ENCODE peak calls at places on chromosomes 2 and 18, in ten cellular contexts. One of them, this sample, is unnamed. For H3K4me1, the result is how much of the 10 kb centered on the place peaks cover.

GRCh38 chr2:236180831-236181453 is 12.8 kb upstream of the GBX2 start:
- DNase-seq in PC-3: peak
- DNase-seq in mesenchymal stem cell: peak
- DNase-seq in heart right ventricle: peak
- DNase-seq in left ventricle myocardium inferior: no peak
- DNase-seq in GM23248: peak
- DNase-seq in transverse colon: peak
- DNase-seq in H1: no peak
- DNase-seq in astrocyte: peak
- DNase-seq in CD4-positive, CD25-positive, alpha-beta regulatory T cell: peak
- DNase-seq in this sample: no peak

GRCh38 chr2:44579136-44579836 is 217.5 kb downstream of the CAMKMT start:
- DNase-seq in PC-3: peak
- DNase-seq in H1: no peak
- DNase-seq in astrocyte: peak
- DNase-seq in mesenchymal stem cell: no peak
- DNase-seq in CD4-positive, CD25-positive, alpha-beta regulatory T cell: no peak
- DNase-seq in transverse colon: no peak
- DNase-seq in GM23248: peak
- DNase-seq in heart right ventricle: no peak
- DNase-seq in left ventricle myocardium inferior: no peak
- DNase-seq in this sample: no peak

GRCh38 chr2:188819781-188820180 is 154.4 kb upstream of the COL3A1 start:
- DNase-seq in transverse colon: no peak
- DNase-seq in astrocyte: peak
- DNase-seq in GM23248: no peak
- DNase-seq in PC-3: no peak
- DNase-seq in heart right ventricle: no peak
- DNase-seq in H1: no peak
- DNase-seq in mesenchymal stem cell: peak
- DNase-seq in CD4-positive, CD25-positive, alpha-beta regulatory T cell: no peak
- DNase-seq in left ventricle myocardium inferior: no peak
- DNase-seq in this sample: no peak

GRCh38 chr18:50194623-50195532 is at the start of gene MYO5B:
- DNase-seq in PC-3: peak
- DNase-seq in heart right ventricle: no peak
- DNase-seq in CD4-positive, CD25-positive, alpha-beta regulatory T cell: peak
- DNase-seq in H1: no peak
- DNase-seq in astrocyte: no peak
- DNase-seq in transverse colon: peak
- DNase-seq in GM23248: peak
- DNase-seq in mesenchymal stem cell: no peak
- DNase-seq in left ventricle myocardium inferior: peak
- DNase-seq in this sample: peak

GRCh38 chr2:106065268-106065982 is 128.7 kb downstream of the UXS1 start:
- DNase-seq in astrocyte: no peak
- DNase-seq in transverse colon: no peak
- DNase-seq in CD4-positive, CD25-positive, alpha-beta regulatory T cell: no peak
- DNase-seq in GM23248: no peak
- DNase-seq in H1: no peak
- DNase-seq in left ventricle myocardium inferior: peak
- DNase-seq in mesenchymal stem cell: no peak
- DNase-seq in heart right ventricle: no peak
- DNase-seq in PC-3: no peak
- DNase-seq in this sample: peak

GRCh38 chr2:191593622-191594416 is 84.1 kb upstream of the NABP1 start:
- DNase-seq in transverse colon: no peak
- DNase-seq in GM23248: peak
- DNase-seq in heart right ventricle: no peak
- DNase-seq in astrocyte: peak
- DNase-seq in mesenchymal stem cell: no peak
- DNase-seq in CD4-positive, CD25-positive, alpha-beta regulatory T cell: no peak
- DNase-seq in H1: no peak
- DNase-seq in left ventricle myocardium inferior: no peak
- DNase-seq in PC-3: peak
- DNase-seq in this sample: no peak

GRCh38 chr2:200104015-200104414 is 148.6 kb downstream of the MAIP1 start:
- DNase-seq in PC-3: peak
- DNase-seq in H1: no peak
- DNase-seq in mesenchymal stem cell: peak
- DNase-seq in transverse colon: no peak
- DNase-seq in GM23248: peak
- DNase-seq in left ventricle myocardium inferior: no peak
- DNase-seq in astrocyte: peak
- DNase-seq in heart right ventricle: no peak
- DNase-seq in CD4-positive, CD25-positive, alpha-beta regulatory T cell: no peak
- DNase-seq in this sample: no peak

GRCh38 chr2:70854416-70854815 is 18.8 kb upstream of the CD207 start:
- DNase-seq in CD4-positive, CD25-positive, alpha-beta regulatory T cell: no peak
- DNase-seq in mesenchymal stem cell: no peak
- DNase-seq in left ventricle myocardium inferior: no peak
- DNase-seq in GM23248: no peak
- DNase-seq in PC-3: no peak
- DNase-seq in transverse colon: no peak
- DNase-seq in H1: no peak
- DNase-seq in heart right ventricle: no peak
- DNase-seq in astrocyte: no peak
- DNase-seq in this sample: no peak

GRCh38 chr2:240951045-240951594 is 45.0 kb downstream of the CROCC2 start:
- DNase-seq in H1: no peak
- DNase-seq in astrocyte: no peak
- DNase-seq in transverse colon: no peak
- DNase-seq in heart right ventricle: no peak
- DNase-seq in GM23248: no peak
- DNase-seq in left ventricle myocardium inferior: no peak
- DNase-seq in mesenchymal stem cell: no peak
- DNase-seq in CD4-positive, CD25-positive, alpha-beta regulatory T cell: no peak
- DNase-seq in PC-3: no peak
- DNase-seq in this sample: no peak

GRCh38 chr2:240949791-240950705 is 43.9 kb downstream of the CROCC2 start:
- DNase-seq in transverse colon: peak
- DNase-seq in mesenchymal stem cell: no peak
- DNase-seq in PC-3: no peak
- DNase-seq in heart right ventricle: no peak
- DNase-seq in left ventricle myocardium inferior: peak
- DNase-seq in H1: no peak
- DNase-seq in CD4-positive, CD25-positive, alpha-beta regulatory T cell: no peak
- DNase-seq in astrocyte: no peak
- DNase-seq in GM23248: no peak
- DNase-seq in this sample: no peak

GRCh38 chr2:240954436-240955305 is 43.7 kb upstream of the SNED1 start:
- DNase-seq in H1: no peak
- DNase-seq in heart right ventricle: no peak
- DNase-seq in left ventricle myocardium inferior: no peak
- DNase-seq in CD4-positive, CD25-positive, alpha-beta regulatory T cell: no peak
- DNase-seq in GM23248: no peak
- DNase-seq in PC-3: no peak
- DNase-seq in astrocyte: no peak
- DNase-seq in transverse colon: no peak
- DNase-seq in mesenchymal stem cell: no peak
- DNase-seq in this sample: no peak

GRCh38 chr2:240953426-240954425 is 44.7 kb upstream of the SNED1 start:
- DNase-seq in astrocyte: no peak
- DNase-seq in left ventricle myocardium inferior: peak
- DNase-seq in CD4-positive, CD25-positive, alpha-beta regulatory T cell: no peak
- DNase-seq in GM23248: no peak
- DNase-seq in mesenchymal stem cell: no peak
- DNase-seq in transverse colon: no peak
- DNase-seq in heart right ventricle: no peak
- DNase-seq in PC-3: no peak
- DNase-seq in H1: no peak
- DNase-seq in this sample: no peak

DNA sequence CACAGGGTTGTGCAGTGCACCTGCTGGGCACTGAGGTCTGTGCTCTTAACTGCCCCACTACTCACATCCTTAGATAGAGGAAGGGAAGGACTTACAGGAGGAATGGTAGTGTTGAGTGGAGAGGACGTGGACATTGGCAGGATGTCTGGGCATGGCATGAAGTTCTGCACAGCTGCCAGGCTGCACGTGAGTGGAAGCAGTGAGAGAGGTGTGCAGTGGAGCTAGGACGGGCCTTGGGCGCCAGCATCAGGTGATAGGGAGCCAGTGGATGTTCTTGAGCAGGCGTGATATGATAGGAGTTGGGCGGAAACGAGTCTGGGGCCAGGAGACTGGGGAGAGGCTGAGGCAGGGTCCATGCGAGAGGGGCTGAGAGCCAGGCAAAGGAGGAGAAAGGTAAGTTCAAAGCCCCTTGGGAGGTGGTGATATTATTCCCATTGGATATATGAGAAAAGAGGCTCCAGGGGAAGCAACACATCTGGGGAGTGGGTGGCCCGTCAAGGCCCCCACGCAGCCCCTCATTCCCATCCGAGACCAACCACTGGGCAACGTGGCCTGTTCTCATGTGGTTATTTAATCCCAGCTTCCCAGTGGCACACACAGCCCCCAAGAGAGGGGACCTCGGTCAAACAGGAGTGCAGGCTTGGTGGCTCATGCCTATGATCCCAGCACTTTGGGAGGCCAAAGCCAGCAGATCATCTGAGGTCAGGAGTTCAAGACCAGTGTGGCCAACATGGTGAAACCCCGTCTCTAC is 45.7 kb upstream of the SNED1 start:
- DNase-seq in transverse colon: no peak
- DNase-seq in left ventricle myocardium inferior: peak
- DNase-seq in H1: no peak
- DNase-seq in mesenchymal stem cell: no peak
- DNase-seq in GM23248: no peak
- DNase-seq in astrocyte: no peak
- DNase-seq in PC-3: no peak
- DNase-seq in heart right ventricle: peak
- DNase-seq in CD4-positive, CD25-positive, alpha-beta regulatory T cell: no peak
- DNase-seq in this sample: no peak
- H3K27ac ChIP-seq in transverse colon: no peak
- H3K27ac ChIP-seq in left ventricle myocardium inferior: no peak
- H3K27ac ChIP-seq in H1: no peak
- H3K27ac ChIP-seq in mesenchymal stem cell: no peak
- H3K27ac ChIP-seq in GM23248: no peak
- H3K27ac ChIP-seq in astrocyte: no peak
- H3K27ac ChIP-seq in PC-3: no peak
- H3K27ac ChIP-seq in heart right ventricle: no peak
- H3K27ac ChIP-seq in CD4-positive, CD25-positive, alpha-beta regulatory T cell: no peak
- H3K27ac ChIP-seq in this sample: no peak

GRCh38 chr2:27080603-27080938 is 2.2 kb downstream of the EMILIN1 start:
- DNase-seq in CD4-positive, CD25-positive, alpha-beta regulatory T cell: no peak
- DNase-seq in heart right ventricle: no peak
- DNase-seq in PC-3: no peak
- DNase-seq in GM23248: no peak
- DNase-seq in left ventricle myocardium inferior: no peak
- DNase-seq in H1: no peak
- DNase-seq in transverse colon: no peak
- DNase-seq in astrocyte: no peak
- DNase-seq in mesenchymal stem cell: no peak
- DNase-seq in this sample: no peak
- H3K4me1 ChIP-seq in CD4-positive, CD25-positive, alpha-beta regulatory T cell: under half
- H3K4me1 ChIP-seq in heart right ventricle: under half
- H3K4me1 ChIP-seq in PC-3: under half
- H3K4me1 ChIP-seq in GM23248: under half
- H3K4me1 ChIP-seq in left ventricle myocardium inferior: half or more
- H3K4me1 ChIP-seq in H1: under half
- H3K4me1 ChIP-seq in transverse colon: half or more
- H3K4me1 ChIP-seq in astrocyte: under half
- H3K4me1 ChIP-seq in mesenchymal stem cell: under half
- H3K4me1 ChIP-seq in this sample: under half

DNA sequence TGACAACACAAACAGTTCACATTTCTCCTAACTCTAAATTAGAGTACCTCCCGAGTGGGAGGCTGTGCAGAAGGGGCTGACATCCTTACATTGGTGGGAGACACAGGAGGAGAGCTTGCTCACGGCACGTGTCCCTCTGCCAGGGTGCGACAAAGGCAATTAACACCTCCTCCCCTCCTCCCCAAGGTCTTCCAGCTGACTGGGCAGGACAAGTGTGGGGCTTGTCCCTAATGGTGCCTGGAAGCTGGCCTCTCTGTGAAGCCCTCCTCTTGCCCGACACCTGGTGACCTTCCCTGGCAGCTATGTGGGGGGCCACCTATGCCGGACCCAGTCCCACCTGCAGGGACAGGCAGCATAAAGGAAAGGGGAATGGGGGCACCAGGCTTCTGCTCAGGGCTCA is 57.0 kb downstream of the FAM168B start:
- DNase-seq in transverse colon: no peak
- DNase-seq in H1: no peak
- DNase-seq in heart right ventricle: no peak
- DNase-seq in left ventricle myocardium inferior: no peak
- DNase-seq in astrocyte: no peak
- DNase-seq in GM23248: no peak
- DNase-seq in PC-3: no peak
- DNase-seq in CD4-positive, CD25-positive, alpha-beta regulatory T cell: no peak
- DNase-seq in mesenchymal stem cell: no peak
- DNase-seq in this sample: no peak
- H3K27ac ChIP-seq in transverse colon: no peak
- H3K27ac ChIP-seq in H1: no peak
- H3K27ac ChIP-seq in heart right ventricle: no peak
- H3K27ac ChIP-seq in left ventricle myocardium inferior: no peak
- H3K27ac ChIP-seq in astrocyte: no peak
- H3K27ac ChIP-seq in GM23248: no peak
- H3K27ac ChIP-seq in PC-3: no peak
- H3K27ac ChIP-seq in CD4-positive, CD25-positive, alpha-beta regulatory T cell: no peak
- H3K27ac ChIP-seq in mesenchymal stem cell: no peak
- H3K27ac ChIP-seq in this sample: no peak

GRCh38 chr2:108623616-108624015 is 89.3 kb downstream of the LIMS1 start:
- DNase-seq in H1: no peak
- DNase-seq in CD4-positive, CD25-positive, alpha-beta regulatory T cell: no peak
- DNase-seq in mesenchymal stem cell: no peak
- DNase-seq in GM23248: peak
- DNase-seq in left ventricle myocardium inferior: no peak
- DNase-seq in astrocyte: peak
- DNase-seq in PC-3: peak
- DNase-seq in transverse colon: no peak
- DNase-seq in heart right ventricle: no peak
- DNase-seq in this sample: no peak

GRCh38 chr2:108619916-108620620 is 85.8 kb downstream of the LIMS1 start:
- DNase-seq in transverse colon: no peak
- DNase-seq in heart right ventricle: no peak
- DNase-seq in H1: no peak
- DNase-seq in CD4-positive, CD25-positive, alpha-beta regulatory T cell: no peak
- DNase-seq in GM23248: no peak
- DNase-seq in left ventricle myocardium inferior: no peak
- DNase-seq in mesenchymal stem cell: no peak
- DNase-seq in PC-3: no peak
- DNase-seq in astrocyte: no peak
- DNase-seq in this sample: no peak

GRCh38 chr2:108621689-108622681 is 87.7 kb downstream of the LIMS1 start:
- DNase-seq in mesenchymal stem cell: no peak
- DNase-seq in astrocyte: no peak
- DNase-seq in transverse colon: no peak
- DNase-seq in left ventricle myocardium inferior: no peak
- DNase-seq in H1: no peak
- DNase-seq in PC-3: no peak
- DNase-seq in GM23248: no peak
- DNase-seq in CD4-positive, CD25-positive, alpha-beta regulatory T cell: peak
- DNase-seq in heart right ventricle: no peak
- DNase-seq in this sample: no peak

GRCh38 chr2:108621087-108621559 is 86.9 kb downstream of the LIMS1 start:
- DNase-seq in astrocyte: peak
- DNase-seq in GM23248: peak
- DNase-seq in left ventricle myocardium inferior: no peak
- DNase-seq in PC-3: peak
- DNase-seq in CD4-positive, CD25-positive, alpha-beta regulatory T cell: peak
- DNase-seq in heart right ventricle: no peak
- DNase-seq in H1: peak
- DNase-seq in mesenchymal stem cell: peak
- DNase-seq in transverse colon: peak
- DNase-seq in this sample: peak

DNA sequence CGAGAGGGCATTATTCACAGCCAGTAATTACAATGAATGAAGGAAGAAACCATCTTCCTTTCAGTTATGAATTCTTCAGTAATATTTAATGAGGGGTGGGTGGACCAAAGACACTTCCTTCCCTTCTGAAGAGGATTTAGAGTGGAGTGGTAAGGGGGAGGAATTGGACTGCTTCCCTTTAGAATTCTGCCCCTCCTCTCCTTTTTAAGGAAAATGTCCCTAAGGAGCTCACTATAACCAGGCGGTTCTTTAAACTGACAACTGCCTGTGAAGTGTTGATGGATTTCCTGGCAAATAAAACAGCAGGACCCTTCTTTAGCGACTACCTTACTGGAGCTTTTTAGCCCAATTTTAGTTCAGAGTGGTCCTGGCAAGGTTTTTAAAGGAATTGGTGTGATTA is 86.4 kb downstream of the LIMS1 start:
- DNase-seq in left ventricle myocardium inferior: no peak
- DNase-seq in GM23248: no peak
- DNase-seq in CD4-positive, CD25-positive, alpha-beta regulatory T cell: no peak
- DNase-seq in PC-3: no peak
- DNase-seq in heart right ventricle: no peak
- DNase-seq in H1: no peak
- DNase-seq in transverse colon: no peak
- DNase-seq in mesenchymal stem cell: no peak
- DNase-seq in astrocyte: no peak
- DNase-seq in this sample: no peak
- H3K4me1 ChIP-seq in left ventricle myocardium inferior: half or more
- H3K4me1 ChIP-seq in GM23248: under half
- H3K4me1 ChIP-seq in CD4-positive, CD25-positive, alpha-beta regulatory T cell: half or more
- H3K4me1 ChIP-seq in PC-3: half or more
- H3K4me1 ChIP-seq in heart right ventricle: under half
- H3K4me1 ChIP-seq in H1: under half
- H3K4me1 ChIP-seq in transverse colon: half or more
- H3K4me1 ChIP-seq in mesenchymal stem cell: under half
- H3K4me1 ChIP-seq in astrocyte: under half
- H3K4me1 ChIP-seq in this sample: half or more

This sample was measured in CD4-positive, alpha-beta memory T cell.